ENCODE peak calls at places on chromosomes 7 and 10, in eight cellular contexts. N is T1000; A is HEK293T; G is activated CD8-positive, alpha-beta memory T cell treated with anti-CD3 and anti-CD28 coated beads, Interleukin-2, amount 50 U/mL, for 48 hours; B is left kidney; O is B cell; H is left ventricle myocardium superior; T is fibroblast of gingiva. S is an unnamed sample.
A peak's percentile ranks its signal among the peaks of the same experiment; 100 is the strongest.

GRCh38 chr10:72336259-72337038 is 18.3 kb downstream of the DNAJB12 start:
- DNase-seq in O (no peak), N (no peak), A (no peak), T (no peak), G (no peak), B (no peak), H (peak; percentile 40), S (no peak)

GRCh38 chr7:140267381-140268226 is 90.8 kb upstream of the KDM7A start:
- DNase-seq in B (no peak), T (no peak), O (no peak), A (no peak), G (no peak), N (no peak), H (no peak), S (no peak)

GRCh38 chr7:31782411-31782991 is 95.5 kb downstream of the PPP1R17 start:
- DNase-seq in H (no peak), N (peak; percentile 22), O (no peak), B (peak; percentile 81), T (peak; percentile 36), A (peak; percentile 69), G (no peak), S (peak; percentile 37)

GRCh38 chr10:85646312-85646711 is 720.3 kb downstream of the GRID1 start:
- DNase-seq in O (no peak), N (peak; percentile 18), B (peak; percentile 24), H (no peak), T (no peak), A (no peak), G (no peak), S (no peak)

GRCh38 chr10:43258032-43258921 is 8.6 kb downstream of the RASGEF1A start:
- DNase-seq in T (no peak), O (no peak), N (no peak), B (no peak), H (no peak), G (no peak), A (no peak), S (peak; percentile 1)

GRCh38 chr10:133034092-133034491 is 53.6 kb upstream of the ADGRA1 start:
- DNase-seq in T (no peak), A (no peak), B (no peak), O (no peak), G (no peak), H (no peak), N (no peak), S (no peak)

GRCh38 chr10:118567701-118568248 is 27.7 kb downstream of the PRLHR start:
- DNase-seq in G (no peak), O (no peak), B (no peak), H (no peak), T (no peak), N (no peak), A (no peak), S (no peak)

GRCh38 chr7:151447901-151448260 is 7.9 kb upstream of the CRYGN start:
- DNase-seq in T (no peak), O (no peak), B (no peak), N (no peak), G (no peak), A (no peak), H (no peak), S (no peak)

S was measured in germinal center.